ENCODE peak calls at places on chromosome 15, in eight cellular contexts. R is activated CD4-positive, CD25-positive, alpha-beta regulatory T cell; J is left ventricle myocardium inferior; T is body of pancreas; V is stimulated activated CD8-positive, alpha-beta memory T cell treated with anti-CD3 and anti-CD28 coated beads, Interleukin-4, amount 100 ng/mL, for 1 hour; Y is sigmoid colon; X is Panc1; A is HEK293T. W is an unnamed sample.

GRCh38 chr15:92907880-92908279 is 7.8 kb downstream of the CHD2 start:
- DNase-seq in X (no peak), R (no peak), A (no peak), V (no peak), J (no peak), T (peak), Y (peak), W (no peak)

GRCh38 chr15:74627766-74628165 is 12.1 kb downstream of the CLK3 start:
- DNase-seq in J (no peak), R (no peak), X (no peak), Y (no peak), T (no peak), A (no peak), V (no peak), W (no peak)

GRCh38 chr15:65033659-65034269 is 4.3 kb upstream of the MTFMT start:
- DNase-seq in A (peak), X (no peak), J (no peak), R (no peak), T (no peak), V (no peak), Y (no peak), W (peak)

GRCh38 chr15:28094732-28095521 is 4.2 kb downstream of the OCA2 start:
- DNase-seq in A (no peak), X (no peak), J (no peak), V (no peak), R (no peak), Y (peak), T (peak), W (peak)

GRCh38 chr15:79230766-79231165 is 51.8 kb upstream of the ANKRD34C start:
- DNase-seq in Y (no peak), V (no peak), A (no peak), T (no peak), R (no peak), X (no peak), J (no peak), W (no peak)

GRCh38 chr15:91055548-91056331 is 33.3 kb upstream of the VPS33B start:
- DNase-seq in T (peak), J (peak), R (no peak), Y (peak), X (peak), A (peak), V (no peak), W (peak)

GRCh38 chr15:52790166-52790708 is at the start of gene ONECUT1:
- DNase-seq in X (no peak), Y (no peak), R (no peak), A (peak), T (peak), V (no peak), J (peak), W (peak)

GRCh38 chr15:66798426-66799061 is 96.5 kb downstream of the SMAD6 start:
- DNase-seq in T (no peak), X (no peak), Y (no peak), A (no peak), R (no peak), V (no peak), J (no peak), W (no peak)

GRCh38 chr15:70248116-70249025 is 150.7 kb upstream of the TLE3 start:
- DNase-seq in X (no peak), R (no peak), A (peak), V (no peak), T (no peak), Y (peak), J (no peak), W (no peak)

GRCh38 chr15:36925671-36926421 is 174.5 kb downstream of the MEIS2 start:
- DNase-seq in Y (no peak), V (no peak), A (peak), T (no peak), X (no peak), R (no peak), J (no peak), W (no peak)

GRCh38 chr15:42494998-42495360 is 455 bp upstream of the SNAP23 start:
- DNase-seq in J (no peak), R (no peak), V (peak), X (no peak), A (no peak), T (peak), Y (peak), W (peak)

W was measured in small intestine.